ENCODE peak calls at places on chromosome 9, in six cellular contexts. W, T, S, U, K and N are unnamed samples. For H3K9me3, the result is how much of the 10 kb centered on the place peaks cover.

GRCh38 chr9:94056442-94056974 is 27.8 kb upstream of the PTPDC1 start:
- DNase-seq in T (no peak), U (no peak), W (no peak), K (no peak), S (no peak), N (no peak)

GRCh38 chr9:32969270-32969669 is 32.2 kb downstream of the APTX start:
- DNase-seq in K (no peak), S (no peak), W (no peak), T (no peak), U (no peak), N (no peak)

GRCh38 chr9:16627967-16628366 is 242.5 kb downstream of the BNC2 start:
- DNase-seq in U (peak), S (no peak), W (no peak), T (peak), K (no peak), N (peak)

GRCh38 chr9:134738869-134739659 is 97.5 kb downstream of the COL5A1 start:
- DNase-seq in T (peak), W (no peak), U (peak), K (peak), S (peak), N (peak)

GRCh38 chr9:34987160-34988040 is 2.1 kb upstream of the DNAJB5 start:
- DNase-seq in T (no peak), U (no peak), W (no peak), S (no peak), K (no peak), N (no peak)

GRCh38 chr9:82031538-82032280 is 43.1 kb downstream of the SPATA31D1 start:
- DNase-seq in U (peak), K (peak), W (no peak), S (peak), T (no peak), N (peak)

GRCh38 chr9:706606-707451 is 134.7 kb upstream of the DMRT1 start:
- DNase-seq in U (peak), K (no peak), S (no peak), W (no peak), T (peak), N (peak)

GRCh38 chr9:93088656-93089015 is 7.4 kb upstream of the CARD19 start:
- DNase-seq in S (no peak), K (no peak), U (no peak), T (peak), W (no peak), N (no peak)

GRCh38 chr9:1429328-1429727 is 379.2 kb downstream of the DMRT2 start:
- DNase-seq in S (peak), U (peak), K (no peak), W (no peak), T (peak), N (peak)

GRCh38 chr9:70988551-70988950 is 132.9 kb downstream of the TRPM3 start:
- DNase-seq in U (no peak), S (no peak), K (no peak), T (no peak), W (no peak), N (no peak)

GRCh38 chr9:8389531-8389930 is 590.0 kb upstream of the DMAC1 start:
- DNase-seq in K (no peak), U (no peak), W (no peak), T (no peak), S (no peak), N (no peak)

GRCh38 chr9:14296462-14296861 is 17.5 kb downstream of the NFIB start:
- DNase-seq in W (no peak), U (peak), S (no peak), T (no peak), K (no peak), N (peak)

GRCh38 chr9:111828193-111828592 is 33.5 kb upstream of the SHOC1 start:
- DNase-seq in T (no peak), U (no peak), K (no peak), S (peak), W (peak), N (no peak)

GRCh38 chr9:114382951-114383865 is 4.6 kb downstream of the AKNA start:
- DNase-seq in W (peak), S (no peak), U (no peak), T (no peak), K (no peak), N (no peak)

GRCh38 chr9:112028242-112029221 is 131.9 kb downstream of the UGCG start:
- DNase-seq in T (no peak), K (no peak), U (no peak), W (peak), S (peak), N (no peak)

GRCh38 chr9:77575785-77576184 is 72.3 kb downstream of the GNA14 start:
- DNase-seq in T (no peak), S (peak), W (peak), K (no peak), U (no peak), N (no peak)

GRCh38 chr9:80175286-80175906 is 603.6 kb downstream of the TLE4 start:
- DNase-seq in U (no peak), T (peak), K (peak), S (peak), W (peak), N (no peak)

GRCh38 chr9:111399772-111400563 is 69.9 kb upstream of the OR2K2 start:
- DNase-seq in W (no peak), K (peak), T (peak), S (peak), U (no peak), N (peak)

GRCh38 chr9:122122468-122122867 is 29.4 kb upstream of the TTLL11 start:
- DNase-seq in W (no peak), T (no peak), S (no peak), K (no peak), U (no peak), N (no peak)

GRCh38 chr9:22817181-22817580 is 370.6 kb downstream of the DMRTA1 start:
- DNase-seq in S (no peak), K (no peak), W (no peak), U (no peak), T (no peak), N (no peak)

GRCh38 chr9:116250881-116251280 is 97.3 kb downstream of the PAPPA start:
- DNase-seq in S (no peak), W (no peak), K (no peak), T (no peak), U (no peak), N (no peak)

GRCh38 chr9:89137548-89138462 is 40.8 kb downstream of the SHC3 start:
- DNase-seq in T (no peak), U (peak), W (no peak), S (peak), K (peak), N (peak)

GRCh38 chr9:129777769-129778130 is 24.9 kb upstream of the PTGES start:
- DNase-seq in U (no peak), W (no peak), K (no peak), T (no peak), S (no peak), N (no peak)

GRCh38 chr9:77218612-77219011 is 41.3 kb downstream of the VPS13A start:
- DNase-seq in S (no peak), T (no peak), U (no peak), W (no peak), K (no peak), N (peak)

GRCh38 chr9:123775289-123775688 is 154.6 kb downstream of the DENND1A start:
- DNase-seq in W (no peak), S (no peak), T (no peak), K (no peak), U (no peak), N (no peak)

GRCh38 chr9:734831-735511 is 106.5 kb upstream of the DMRT1 start:
- DNase-seq in S (peak), K (no peak), U (no peak), W (no peak), T (no peak), N (peak)

GRCh38 chr9:130172858-130173461 is 756 bp downstream of the NCS1 start:
- DNase-seq in S (no peak), K (no peak), T (peak), U (no peak), W (peak), N (peak)

GRCh38 chr9:87646546-87646945 is 79.4 kb upstream of the CTSL start:
- DNase-seq in S (no peak), T (no peak), W (no peak), U (no peak), K (no peak), N (no peak)

GRCh38 chr9:93089481-93089991 is 6.5 kb upstream of the CARD19 start:
- DNase-seq in S (no peak), K (no peak), T (peak), U (no peak), W (no peak), N (no peak)

GRCh38 chr9:69121155-69122085 is 52.7 kb upstream of the TJP2 start:
- DNase-seq in T (peak), W (peak), K (no peak), U (peak), S (peak), N (peak)

GRCh38 chr9:12633016-12633765 is 60.0 kb upstream of the TYRP1 start:
- DNase-seq in T (no peak), W (no peak), U (no peak), S (no peak), K (no peak), N (no peak)

GRCh38 chr9:120484162-120484561 is 95.8 kb downstream of the CDK5RAP2 start:
- DNase-seq in K (no peak), W (no peak), U (no peak), T (no peak), S (no peak), N (no peak)

GRCh38 chr9:4464911-4465513 is 25.3 kb upstream of the SLC1A1 start:
- DNase-seq in S (no peak), K (no peak), W (no peak), T (no peak), U (no peak), N (no peak)

GRCh38 chr9:88973281-88974045 is 17.8 kb upstream of the S1PR3 start:
- DNase-seq in W (no peak), K (no peak), T (peak), S (no peak), U (no peak), N (no peak)

GRCh38 chr9:592225-592624 is 249.3 kb upstream of the DMRT1 start:
- DNase-seq in K (no peak), U (no peak), T (no peak), S (no peak), W (no peak), N (no peak)

GRCh38 chr9:86122309-86122708 is 23.0 kb upstream of the GOLM1 start:
- DNase-seq in T (no peak), U (no peak), S (peak), K (no peak), W (no peak), N (no peak)

GRCh38 chr9:37997636-37998374 is 71.2 kb downstream of the SHB start:
- DNase-seq in S (no peak), T (peak), W (no peak), U (no peak), K (no peak), N (no peak)
- H3K9me3 ChIP-seq in S (under half), T (under half), W (under half), U (under half), K (under half), N (under half)

GRCh38 chr9:98806394-98807069 is 938 bp upstream of the GALNT12 start:
- DNase-seq in U (no peak), T (no peak), S (no peak), K (no peak), W (no peak), N (no peak)
- H3K4me3 ChIP-seq in U (no peak), T (no peak), S (no peak), K (peak), W (no peak), N (no peak)

DNA sequence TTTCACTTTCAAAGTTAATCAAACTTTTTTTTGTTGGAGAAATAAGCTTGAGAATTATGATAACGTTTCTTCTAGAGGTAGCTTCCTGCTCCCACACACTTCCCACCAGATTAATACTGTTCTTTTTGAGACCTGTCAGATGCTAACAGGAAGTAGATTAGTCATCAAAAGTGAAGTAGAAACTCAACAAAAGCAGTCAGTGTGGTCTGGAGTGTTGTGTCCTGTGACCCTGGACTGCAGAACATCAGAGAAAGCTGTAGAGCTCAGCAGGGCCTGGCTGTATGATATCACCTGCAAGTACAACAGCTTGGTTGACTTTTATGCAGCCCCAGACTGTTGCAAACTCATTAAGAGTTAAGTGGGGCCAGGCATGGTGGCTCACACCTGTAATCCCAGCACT is 495.7 kb upstream of the CYLC2 start:
- DNase-seq in S (no peak), W (no peak), U (no peak), T (no peak), K (no peak), N (no peak)
- H3K9me3 ChIP-seq in S (under half), W (under half), U (under half), T (under half), K (under half), N (under half)

GRCh38 chr9:21688108-21689102 is 114.0 kb upstream of the MTAP start:
- DNase-seq in U (no peak), K (no peak), W (no peak), S (peak), T (no peak), N (peak)
- H3K4me3 ChIP-seq in U (peak), K (peak), W (no peak), S (peak), T (peak), N (peak)

DNA sequence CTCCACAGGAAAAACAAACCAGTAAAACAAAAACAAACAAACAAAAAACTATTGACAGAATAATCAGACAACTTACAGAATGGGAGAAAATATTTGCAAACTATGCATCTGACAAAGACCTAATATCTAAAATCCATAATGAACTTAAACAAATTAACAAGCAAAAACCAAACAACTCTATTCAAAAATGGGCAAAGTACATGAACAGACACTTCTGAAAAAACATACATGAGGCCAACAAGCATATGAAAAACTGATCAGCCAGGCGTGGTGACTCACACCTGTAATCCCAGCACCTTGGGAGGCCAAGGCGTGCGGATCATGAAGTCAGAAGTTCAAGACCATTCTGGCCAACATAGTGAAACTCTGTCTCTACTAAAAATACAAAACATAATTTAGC is 60.1 kb downstream of the KCNV2 start:
- DNase-seq in W (no peak), U (no peak), K (no peak), S (no peak), T (no peak), N (no peak)
- H3K9me3 ChIP-seq in W (under half), U (half or more), K (under half), S (under half), T (under half), N (under half)

DNA sequence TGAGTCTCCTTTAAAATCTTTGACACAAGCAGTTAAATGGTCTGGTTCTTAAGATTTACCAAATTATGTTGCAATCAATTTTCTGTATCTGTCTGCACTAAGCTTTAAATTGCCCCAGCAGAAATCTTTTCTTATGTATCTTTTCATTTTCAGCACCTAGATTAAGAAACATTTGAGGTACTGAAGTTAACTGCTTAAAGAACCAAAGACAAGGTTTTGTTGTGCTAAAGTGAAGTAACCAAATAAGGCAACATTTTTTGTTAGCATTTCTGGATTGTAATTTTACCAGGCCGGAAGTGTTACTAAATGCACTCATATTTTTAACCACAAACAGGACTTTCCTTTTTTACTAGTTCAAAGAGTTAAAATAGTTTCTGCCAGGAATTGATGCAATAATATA is 24.1 kb upstream of the MTAP start:
- DNase-seq in U (no peak), K (no peak), W (no peak), T (no peak), S (no peak), N (no peak)
- H3K4me3 ChIP-seq in U (no peak), K (peak), W (no peak), T (no peak), S (no peak), N (no peak)

GRCh38 chr9:131324736-131325679 is 35.5 kb downstream of the PLPP7 start:
- DNase-seq in K (no peak), S (no peak), T (no peak), U (no peak), W (no peak), N (no peak)
- H3K9me3 ChIP-seq in K (under half), S (under half), T (under half), U (under half), W (under half), N (under half)

GRCh38 chr9:127546125-127546832 is 65.8 kb upstream of the STXBP1 start:
- DNase-seq in S (peak), T (no peak), K (no peak), W (no peak), U (no peak), N (peak)
- H3K4me3 ChIP-seq in S (peak), T (no peak), K (no peak), W (no peak), U (no peak), N (no peak)